ENCODE peak calls at places on chromosome 4, in five cellular contexts. B is transverse colon, H is fibroblast of the aortic adventitia, S is pancreas, Y is cardiac fibroblast. T is an unnamed sample.

GRCh38 chr4:116705466-116705865 is 379.9 kb downstream of the TRAM1L1 start:
- DNase-seq in B (no peak), H (no peak), S (peak), Y (no peak), T (no peak)

GRCh38 chr4:9716093-9716492 is 65.3 kb upstream of the DRD5 start:
- DNase-seq in B (no peak), H (no peak), S (no peak), Y (no peak), T (no peak)

GRCh38 chr4:26081795-26082498 is 167.9 kb downstream of the SMIM20 start:
- DNase-seq in B (no peak), H (peak), S (no peak), Y (peak), T (no peak)

GRCh38 chr4:183097251-183098079 is 1.6 kb upstream of the WWC2 start:
- DNase-seq in B (peak), H (peak), S (peak), Y (no peak), T (no peak)

GRCh38 chr4:119873132-119873531 is 193.5 kb downstream of the MAD2L1 start:
- DNase-seq in B (no peak), H (no peak), S (no peak), Y (no peak), T (no peak)

GRCh38 chr4:164866817-164867490 is 10.0 kb upstream of the APELA start:
- DNase-seq in B (no peak), H (no peak), S (no peak), Y (no peak), T (no peak)

GRCh38 chr4:183563874-183564273 is 59.0 kb downstream of the ING2 start:
- DNase-seq in B (no peak), H (peak), S (no peak), Y (peak), T (no peak)

GRCh38 chr4:88060431-88060830 is 53.0 kb downstream of the PKD2 start:
- DNase-seq in B (no peak), H (no peak), S (no peak), Y (no peak), T (no peak)

GRCh38 chr4:35250771-35251170 is 993.5 kb downstream of the ARAP2 start:
- DNase-seq in B (no peak), H (no peak), S (no peak), Y (no peak), T (no peak)

GRCh38 chr4:160880186-160880585 is 1283.6 kb downstream of the FSTL5 start:
- DNase-seq in B (no peak), H (no peak), S (no peak), Y (no peak), T (no peak)

GRCh38 chr4:140085062-140085622 is 68.8 kb downstream of the MAML3 start:
- DNase-seq in B (no peak), H (no peak), S (no peak), Y (no peak), T (no peak)

GRCh38 chr4:123412700-123413512 is 16.3 kb downstream of the SPRY1 start:
- DNase-seq in B (no peak), H (peak), S (no peak), Y (peak), T (no peak)

GRCh38 chr4:5821665-5822358 is 71.1 kb downstream of the CRMP1 start:
- DNase-seq in B (no peak), H (no peak), S (no peak), Y (no peak), T (peak)

GRCh38 chr4:33746979-33747378 is 2497.3 kb downstream of the ARAP2 start:
- DNase-seq in B (no peak), H (peak), S (no peak), Y (no peak), T (no peak)

GRCh38 chr4:10879411-10880110 is 195.0 kb upstream of the CLNK start:
- DNase-seq in B (no peak), H (peak), S (no peak), Y (no peak), T (no peak)

GRCh38 chr4:116055857-116056827 is 942.7 kb upstream of the NDST4 start:
- DNase-seq in B (no peak), H (peak), S (no peak), Y (peak), T (no peak)

GRCh38 chr4:98151145-98151929 is 8.1 kb upstream of the STPG2 start:
- DNase-seq in B (no peak), H (no peak), S (no peak), Y (no peak), T (no peak)

GRCh38 chr4:98148856-98149255 is 5.6 kb upstream of the STPG2 start:
- DNase-seq in B (no peak), H (no peak), S (no peak), Y (no peak), T (no peak)

DNA sequence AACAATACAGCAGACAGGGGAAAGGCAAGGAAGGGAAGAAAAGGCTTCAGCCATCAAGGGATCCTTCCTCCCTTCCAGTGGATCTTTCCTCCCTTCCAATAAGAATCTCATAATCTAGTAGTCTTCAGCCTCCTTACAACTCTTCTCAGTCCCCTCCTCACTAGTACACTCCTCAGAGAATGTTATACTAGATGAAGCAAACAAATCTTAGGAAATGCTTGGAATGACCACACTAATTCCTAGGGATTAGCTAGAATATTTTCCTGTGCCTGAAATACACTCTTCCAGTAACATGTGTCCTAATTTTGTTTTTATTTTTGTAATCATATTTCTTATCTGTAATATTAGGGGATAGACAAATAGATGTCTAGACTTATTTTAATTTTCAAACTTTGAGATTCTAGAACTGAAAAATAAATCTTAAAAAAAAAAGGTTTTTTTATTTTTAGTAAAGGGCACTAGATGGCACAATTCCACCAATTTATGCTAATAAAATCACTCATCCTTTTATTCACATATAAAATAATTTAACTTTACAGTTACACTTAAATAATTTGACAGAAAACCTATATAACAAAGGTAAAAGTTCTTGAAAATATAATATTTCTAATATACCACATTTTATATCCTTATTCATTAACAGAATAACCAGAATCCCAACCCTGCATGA is 7.0 kb upstream of the STPG2 start:
- DNase-seq in B (no peak), H (peak), S (no peak), Y (peak), T (no peak)
- TF ChIP-seq CTCF in B (no peak), H (no peak), S (no peak), Y (no peak), T (peak)

GRCh38 chr4:152778656-152779512 is 646 bp downstream of the TIGD4 start:
- DNase-seq in B (peak), H (peak), S (peak), Y (peak), T (peak)

GRCh38 chr4:152785639-152786517 is 6.1 kb downstream of the ARFIP1 start:
- DNase-seq in B (no peak), H (peak), S (no peak), Y (no peak), T (no peak)

GRCh38 chr4:152779513-152780266 is at the start of the genes ARFIP1 and TIGD4:
- DNase-seq in B (peak), H (peak), S (peak), Y (peak), T (peak)

GRCh38 chr4:152780267-152780811 is 585 bp downstream of the ARFIP1 start:
- DNase-seq in B (no peak), H (peak), S (no peak), Y (peak), T (no peak)

DNA sequence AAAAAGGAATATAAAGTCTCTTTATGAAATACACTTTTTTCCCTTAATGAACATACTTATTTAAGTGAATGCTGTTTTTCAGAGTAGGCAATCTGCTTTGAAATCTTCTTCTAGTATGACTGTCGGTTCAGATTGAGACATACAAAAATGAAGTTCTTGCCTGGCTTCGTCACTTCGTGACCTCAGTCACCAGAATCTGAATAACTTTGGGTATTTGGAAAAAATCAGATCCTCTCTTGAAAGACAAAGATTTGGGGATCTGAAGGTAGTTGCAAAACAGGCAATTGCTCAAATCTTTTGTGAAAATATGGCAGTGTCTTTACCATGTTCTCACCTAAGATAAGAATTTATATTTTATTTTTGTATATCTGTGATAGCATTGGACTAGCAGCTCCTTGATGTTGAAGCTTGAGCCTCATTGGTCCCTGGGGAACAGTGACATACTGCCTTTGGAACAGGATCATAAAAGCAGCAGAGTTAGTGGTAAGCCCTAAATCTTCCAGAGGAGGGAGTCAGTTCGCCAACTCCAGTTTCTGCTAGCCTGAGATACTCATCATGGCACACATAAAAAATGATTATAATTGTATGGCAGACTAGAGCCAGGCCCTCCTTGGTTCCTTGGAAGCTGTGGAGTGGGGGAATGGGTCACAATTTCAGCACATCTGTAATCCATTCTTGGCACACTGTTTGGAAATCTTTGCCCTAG is 4.9 kb downstream of the ARFIP1 start:
- DNase-seq in B (peak), H (peak), S (no peak), Y (peak), T (no peak)
- TF ChIP-seq CTCF in B (no peak), H (peak), S (no peak), Y (peak), T (peak)

GRCh38 chr4:46886711-46887110 is 22.3 kb downstream of the COX7B2 start:
- DNase-seq in B (no peak), H (peak), S (no peak), Y (peak), T (no peak)
- TF ChIP-seq CTCF in B (no peak), H (peak), S (no peak), Y (peak), T (peak)

DNA sequence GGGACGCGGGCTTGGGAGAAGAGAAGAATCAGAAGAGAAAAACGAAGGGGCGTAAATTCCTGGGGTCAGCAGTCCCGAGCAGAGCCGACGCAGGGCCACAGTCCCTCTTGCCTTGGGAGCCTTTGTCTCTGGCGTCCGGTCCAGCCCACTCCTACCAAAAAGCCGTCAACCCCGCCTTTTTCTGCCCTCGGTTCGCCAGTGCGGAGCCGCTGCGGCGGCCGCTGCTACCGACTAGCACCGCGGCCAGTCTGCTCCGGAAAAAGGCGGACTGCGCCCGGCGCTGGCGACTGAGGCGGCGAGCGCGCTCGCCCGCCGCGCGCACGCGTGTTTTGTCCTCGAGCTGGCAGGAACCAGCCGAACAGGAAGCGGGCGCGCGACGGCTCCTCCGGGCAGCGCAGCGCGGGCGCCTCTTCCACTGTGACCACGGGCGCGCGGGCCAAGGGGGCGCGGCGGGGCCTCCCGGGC is 502 bp downstream of the HNRNPDL start:
- DNase-seq in B (no peak), H (no peak), S (no peak), Y (no peak), T (no peak)
- TF ChIP-seq CTCF in B (no peak), H (no peak), S (no peak), Y (no peak), T (no peak)

GRCh38 chr4:158250321-158250720 is 40.0 kb downstream of the TMEM144 start:
- DNase-seq in B (no peak), H (no peak), S (no peak), Y (no peak), T (no peak)

GRCh38 chr4:158254328-158254727 is 44.0 kb downstream of the TMEM144 start:
- DNase-seq in B (no peak), H (no peak), S (no peak), Y (no peak), T (no peak)

GRCh38 chr4:158255727-158256324 is 45.5 kb downstream of the TMEM144 start:
- DNase-seq in B (no peak), H (peak), S (no peak), Y (peak), T (no peak)

DNA sequence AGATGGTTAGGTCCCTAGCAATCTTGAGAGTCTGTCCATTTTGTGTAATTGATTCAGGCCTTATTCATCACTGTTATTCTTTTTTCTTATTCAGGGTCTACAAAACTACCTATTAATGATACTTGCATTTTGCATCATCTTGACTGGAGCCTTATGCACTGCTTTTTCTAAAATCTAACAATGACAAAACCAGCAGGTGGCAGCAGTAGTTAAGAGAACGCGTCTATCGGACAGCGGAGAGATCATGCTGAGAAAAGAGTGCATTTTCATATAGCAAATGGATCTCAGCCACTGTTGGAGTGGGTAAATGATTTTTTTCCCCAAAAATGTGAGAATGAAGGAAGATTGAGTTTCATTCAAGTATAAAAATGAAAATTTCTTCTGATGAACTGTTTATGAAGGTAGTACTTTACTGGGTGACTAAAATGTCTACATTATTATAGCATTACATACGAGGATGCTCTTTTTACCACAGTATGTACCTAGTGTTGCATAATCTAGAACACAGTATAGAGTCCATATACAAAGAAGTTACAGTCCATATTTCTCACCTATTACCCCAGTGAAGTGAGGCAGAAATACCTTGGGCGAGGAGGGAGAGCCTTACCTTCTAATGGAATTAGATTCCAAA is 43.2 kb downstream of the TMEM144 start:
- DNase-seq in B (peak), H (peak), S (no peak), Y (peak), T (peak)
- TF ChIP-seq CTCF in B (peak), H (peak), S (no peak), Y (peak), T (peak)

GRCh38 chr4:3443750-3444309 is 2.1 kb downstream of the HGFAC start:
- DNase-seq in B (no peak), H (no peak), S (peak), Y (no peak), T (no peak)
- TF ChIP-seq CTCF in B (peak), H (no peak), S (no peak), Y (no peak), T (no peak)

GRCh38 chr4:24731448-24731847 is 63.9 kb upstream of the SOD3 start:
- DNase-seq in B (no peak), H (no peak), S (no peak), Y (no peak), T (no peak)

GRCh38 chr4:24734511-24734910 is 60.9 kb upstream of the SOD3 start:
- DNase-seq in B (no peak), H (peak), S (no peak), Y (peak), T (no peak)

GRCh38 chr4:24741915-24742314 is 53.5 kb upstream of the SOD3 start:
- DNase-seq in B (peak), H (no peak), S (no peak), Y (no peak), T (no peak)

GRCh38 chr4:24730256-24731001 is 64.9 kb upstream of the SOD3 start:
- DNase-seq in B (peak), H (peak), S (peak), Y (peak), T (no peak)

GRCh38 chr4:24736066-24736465 is 59.3 kb upstream of the SOD3 start:
- DNase-seq in B (peak), H (no peak), S (no peak), Y (peak), T (no peak)
- TF ChIP-seq CTCF in B (peak), H (peak), S (no peak), Y (peak), T (peak)

GRCh38 chr4:762211-763190 is 56.9 kb downstream of the PCGF3 start:
- DNase-seq in B (no peak), H (peak), S (peak), Y (peak), T (no peak)
- TF ChIP-seq CTCF in B (no peak), H (peak), S (no peak), Y (peak), T (peak)

GRCh38 chr4:17635056-17635455 is 20.6 kb downstream of the MED28 start:
- DNase-seq in B (no peak), H (no peak), S (no peak), Y (no peak), T (no peak)
- TF ChIP-seq CTCF in B (no peak), H (no peak), S (no peak), Y (no peak), T (no peak)

DNA sequence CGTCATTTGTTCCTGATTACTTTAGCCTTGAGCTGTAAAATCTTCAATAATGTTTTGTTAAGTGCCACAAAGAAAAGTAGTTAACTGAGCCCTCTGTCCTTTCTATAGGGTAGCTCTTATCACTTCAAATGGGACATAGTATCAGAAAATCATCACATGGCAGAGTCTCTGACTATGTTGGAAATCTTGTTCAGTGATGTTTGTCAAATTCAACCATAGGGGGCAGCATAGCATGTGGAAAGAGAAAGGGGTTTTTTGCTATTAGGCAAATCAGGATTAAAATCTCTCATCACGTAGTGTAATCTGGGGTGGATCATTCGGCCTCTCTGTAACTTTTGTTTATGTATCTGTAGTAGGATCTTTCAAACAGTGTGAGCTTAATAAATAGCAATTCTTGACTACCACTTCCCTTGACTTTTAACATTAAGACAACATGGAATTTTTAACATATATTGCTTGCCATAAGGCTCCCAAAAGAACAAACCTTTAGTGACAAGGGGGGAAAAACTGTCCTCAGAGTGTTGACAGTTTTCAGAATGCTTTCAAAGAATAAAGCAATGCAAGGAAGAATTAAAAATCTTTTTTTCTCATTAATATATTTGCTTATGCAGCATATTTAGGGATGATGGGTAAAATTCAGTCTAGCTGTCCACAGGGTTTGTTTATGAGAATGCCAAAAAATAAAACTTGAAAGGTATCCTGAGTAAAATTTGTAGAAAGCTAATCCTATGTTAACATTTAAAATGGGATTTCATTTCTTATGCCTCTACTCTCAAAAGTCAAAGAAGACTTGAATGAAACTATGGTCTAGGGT is 127.2 kb downstream of the FBXW7 start:
- DNase-seq in B (no peak), H (peak), S (no peak), Y (peak), T (peak)
- TF ChIP-seq CTCF in B (peak), H (peak), S (no peak), Y (peak), T (peak)